ENCODE peak calls at places on chromosomes 1 and 21, in nine cellular contexts. K is stomach, P is K562, Y is spleen, Z is adrenal gland, A is A549, W is testis, D is upper lobe of left lung, V is tibial nerve. H is an unnamed sample. For H3K4me1, the result is how much of the 10 kb centered on the place peaks cover.

GRCh38 chr1:117698398-117699160 is 92.7 kb downstream of the TENT5C start:
- DNase-seq in K (no peak), P (peak), Y (no peak), Z (no peak), A (no peak), W (no peak), D (no peak), V (no peak), H (no peak)

GRCh38 chr1:7584643-7585042 is 186.5 kb upstream of the VAMP3 start:
- DNase-seq in K (no peak), P (no peak), Y (peak), Z (no peak), A (no peak), W (no peak), D (no peak), V (no peak), H (no peak)

GRCh38 chr1:241722984-241723383 is 70.9 kb downstream of the WDR64 start:
- DNase-seq in K (no peak), P (no peak), Y (no peak), Z (no peak), A (no peak), W (no peak), D (no peak), V (no peak), H (no peak)

GRCh38 chr1:59156526-59157196 is 140.2 kb upstream of the FGGY start:
- DNase-seq in K (no peak), P (no peak), Y (no peak), Z (no peak), A (peak), W (no peak), D (no peak), V (no peak), H (peak)

GRCh38 chr21:18801468-18801867 is 397.9 kb upstream of the TMPRSS15 start:
- DNase-seq in K (peak), P (no peak), Y (no peak), Z (no peak), A (no peak), W (no peak), D (no peak), V (no peak), H (no peak)

GRCh38 chr1:31381394-31382287 is 8.8 kb upstream of the FABP3 start:
- DNase-seq in K (peak), P (no peak), Y (peak), Z (peak), A (no peak), W (no peak), D (no peak), V (no peak), H (no peak)

GRCh38 chr1:91556556-91556955 is 55.9 kb downstream of the CDC7 start:
- DNase-seq in K (no peak), P (no peak), Y (no peak), Z (no peak), A (no peak), W (no peak), D (no peak), V (no peak), H (no peak)

GRCh38 chr1:219575563-219575962 is 37.3 kb downstream of the ZC3H11B start:
- DNase-seq in K (no peak), P (no peak), Y (no peak), Z (no peak), A (no peak), W (no peak), D (no peak), V (no peak), H (no peak)

DNA sequence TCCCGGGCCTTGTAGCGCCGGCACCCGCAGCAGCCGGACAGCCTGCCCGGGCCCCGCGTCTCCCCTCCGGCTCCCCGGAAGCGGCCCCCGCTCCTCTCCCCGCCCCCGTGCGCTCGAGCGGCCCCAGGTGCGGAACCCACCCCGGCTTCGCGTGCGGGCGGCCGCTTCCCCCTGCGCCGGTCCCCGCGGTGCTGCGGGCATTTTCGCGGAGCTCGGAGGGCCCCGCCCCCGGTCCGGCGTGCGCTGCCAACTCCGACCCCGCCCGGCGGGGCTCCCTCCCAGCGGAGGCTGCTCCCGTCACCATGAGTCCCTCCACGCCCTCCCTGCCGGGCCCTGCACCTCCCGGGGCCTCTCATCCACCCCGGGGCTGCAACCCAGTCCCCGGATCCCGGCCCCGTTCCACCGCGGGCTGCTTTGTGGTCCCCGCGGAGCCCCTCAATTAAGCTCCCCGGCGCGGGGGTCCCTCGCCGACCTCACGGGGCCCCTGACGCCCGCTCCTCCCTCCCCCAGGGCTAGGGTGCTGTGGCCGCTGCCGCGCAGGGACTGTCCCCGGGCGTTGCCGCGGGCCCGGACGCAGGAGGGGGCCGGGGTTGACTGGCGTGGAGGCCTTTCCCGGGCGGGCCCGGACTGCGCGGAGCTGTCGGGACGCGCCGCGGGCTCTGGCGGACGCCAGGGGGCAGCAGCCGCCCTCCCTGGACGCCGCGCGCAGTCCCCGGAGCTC is 159.4 kb downstream of the RUNX1 start:
- DNase-seq in K (peak), P (peak), Y (peak), Z (peak), A (peak), W (peak), D (peak), V (peak), H (peak)
- TF ChIP-seq POLR2A in K (no peak), P (peak), Y (no peak), Z (no peak), A (no peak), W (no peak), D (peak), V (no peak), H (no peak)

GRCh38 chr1:70204139-70204538 is 1.2 kb downstream of the LRRC40 start:
- DNase-seq in K (no peak), P (no peak), Y (no peak), Z (no peak), A (no peak), W (no peak), D (no peak), V (no peak), H (no peak)
- H3K4me3 ChIP-seq in K (no peak), P (peak), Y (peak), Z (no peak), A (peak), W (no peak), D (no peak), V (no peak), H (no peak)

GRCh38 chr21:45149021-45149420 is 74.6 kb downstream of the ADARB1 start:
- DNase-seq in K (no peak), P (no peak), Y (no peak), Z (no peak), A (no peak), W (peak), D (no peak), V (no peak), H (no peak)
- H3K4me1 ChIP-seq in K (under half), P (under half), Y (under half), Z (under half), A (under half), W (under half), D (under half), V (under half), H (under half)

GRCh38 chr21:34865922-34866271 is 183.2 kb downstream of the RUNX1 start:
- DNase-seq in K (no peak), P (no peak), Y (peak), Z (no peak), A (no peak), W (no peak), D (no peak), V (no peak), H (no peak)

GRCh38 chr21:34867785-34868184 is 181.3 kb downstream of the RUNX1 start:
- DNase-seq in K (no peak), P (no peak), Y (no peak), Z (no peak), A (no peak), W (no peak), D (no peak), V (no peak), H (no peak)

GRCh38 chr21:34862951-34863350 is 186.2 kb downstream of the RUNX1 start:
- DNase-seq in K (no peak), P (no peak), Y (no peak), Z (no peak), A (no peak), W (no peak), D (no peak), V (no peak), H (no peak)

GRCh38 chr21:34861302-34861701 is 187.8 kb downstream of the RUNX1 start:
- DNase-seq in K (no peak), P (no peak), Y (no peak), Z (no peak), A (no peak), W (no peak), D (no peak), V (no peak), H (no peak)

GRCh38 chr21:34864370-34865209 is 184.5 kb downstream of the RUNX1 start:
- DNase-seq in K (no peak), P (no peak), Y (no peak), Z (no peak), A (no peak), W (no peak), D (no peak), V (no peak), H (no peak)
- TF ChIP-seq POLR2A in K (no peak), P (no peak), Y (no peak), Z (no peak), A (no peak), W (no peak), D (no peak), V (no peak), H (no peak)

DNA sequence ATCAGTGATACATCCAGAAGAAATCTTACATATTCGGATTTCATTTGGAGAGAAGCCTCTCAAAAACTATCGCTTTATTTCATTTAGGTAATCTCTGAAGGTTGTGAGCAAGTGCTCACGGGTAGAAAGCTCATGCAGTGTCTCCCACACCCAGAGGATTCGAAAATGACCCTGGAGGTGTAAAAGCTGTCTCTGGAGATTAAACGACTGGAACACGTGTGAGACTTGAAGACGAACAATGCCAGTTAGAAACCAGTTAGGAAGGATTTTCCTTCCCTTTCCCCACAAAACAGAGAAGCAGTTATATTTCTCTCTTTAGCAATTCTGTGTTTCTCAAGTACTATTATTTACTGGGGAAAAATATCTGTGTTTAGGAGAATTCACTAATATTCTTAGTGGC is 92.5 kb upstream of the CD55 start:
- DNase-seq in K (no peak), P (no peak), Y (no peak), Z (no peak), A (no peak), W (no peak), D (no peak), V (no peak), H (no peak)
- H3K4me3 ChIP-seq in K (no peak), P (no peak), Y (no peak), Z (no peak), A (no peak), W (no peak), D (no peak), V (no peak), H (no peak)

DNA sequence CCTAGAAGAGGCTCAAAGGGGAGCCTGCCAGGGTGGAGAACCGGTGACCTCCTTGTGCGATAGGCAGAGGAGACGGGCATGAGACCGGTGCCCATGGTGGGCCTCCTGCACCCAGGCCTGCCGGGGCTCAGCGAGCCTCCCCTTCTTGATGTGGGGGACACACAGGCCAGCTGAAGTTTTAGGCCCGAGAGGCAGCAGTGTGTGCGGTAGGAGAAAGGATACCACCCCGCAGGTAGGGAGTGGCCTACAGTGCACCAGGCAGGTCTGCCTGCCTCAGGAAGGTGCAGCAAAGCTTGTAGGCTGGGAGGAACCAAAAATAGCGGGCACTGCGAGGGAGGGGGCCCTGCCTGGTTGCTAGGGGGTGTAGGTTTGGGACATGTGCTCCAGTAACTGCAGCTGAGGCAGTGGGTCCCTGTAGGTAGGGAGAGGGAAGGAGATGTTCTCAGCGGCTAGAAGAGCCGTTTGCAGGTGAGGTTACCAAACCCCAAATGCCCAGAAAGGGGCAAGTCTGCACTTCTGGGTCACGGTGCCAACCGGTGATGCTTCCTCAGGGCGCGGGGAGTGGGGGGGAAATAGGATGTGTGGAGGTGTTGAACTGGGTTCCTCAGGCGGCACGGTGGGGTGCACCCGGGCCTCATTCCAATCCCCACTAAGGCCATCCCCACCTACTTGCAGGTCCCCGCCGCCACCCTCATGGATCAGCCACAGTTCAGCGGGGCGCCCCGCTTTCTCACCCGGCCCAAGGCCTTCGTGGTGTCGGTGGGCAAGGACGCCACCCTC is 3.4 kb downstream of the OBSCN start:
- DNase-seq in K (no peak), P (no peak), Y (no peak), Z (no peak), A (no peak), W (no peak), D (no peak), V (no peak), H (no peak)
- H3K4me1 ChIP-seq in K (under half), P (under half), Y (under half), Z (under half), A (under half), W (under half), D (under half), V (under half), H (under half)